ENCODE peak calls at places on chromosomes 2 and 18, in nine cellular contexts. One of them, this sample, is unnamed.

GRCh38 chr2:207107551-207107950 is 58.2 kb downstream of the KLF7 start:
- DNase-seq in mammary epithelial cell: no peak
- DNase-seq in PC-3: no peak
- DNase-seq in H9: no peak
- DNase-seq in right lobe of liver: no peak
- DNase-seq in HL-60: peak; percentile 90
- DNase-seq in ovary: no peak
- DNase-seq in K562: no peak
- DNase-seq in CD4-positive, alpha-beta T cell: no peak
- DNase-seq in this sample: no peak

GRCh38 chr2:40431600-40431955 is 20.3 kb downstream of the SLC8A1 start:
- DNase-seq in K562: no peak
- DNase-seq in H9: no peak
- DNase-seq in CD4-positive, alpha-beta T cell: no peak
- DNase-seq in ovary: no peak
- DNase-seq in right lobe of liver: no peak
- DNase-seq in PC-3: peak; percentile 46
- DNase-seq in mammary epithelial cell: peak; percentile 67
- DNase-seq in HL-60: peak; percentile 71
- DNase-seq in this sample: peak; percentile 41

GRCh38 chr2:33344230-33344629 is 132.2 kb upstream of the RASGRP3 start:
- DNase-seq in CD4-positive, alpha-beta T cell: no peak
- DNase-seq in mammary epithelial cell: no peak
- DNase-seq in ovary: no peak
- DNase-seq in K562: no peak
- DNase-seq in HL-60: no peak
- DNase-seq in right lobe of liver: no peak
- DNase-seq in H9: no peak
- DNase-seq in PC-3: no peak
- DNase-seq in this sample: no peak

GRCh38 chr18:56919190-56919589 is 227.7 kb upstream of the BOD1L2 start:
- DNase-seq in CD4-positive, alpha-beta T cell: no peak
- DNase-seq in K562: no peak
- DNase-seq in ovary: no peak
- DNase-seq in H9: no peak
- DNase-seq in right lobe of liver: no peak
- DNase-seq in mammary epithelial cell: no peak
- DNase-seq in HL-60: no peak
- DNase-seq in PC-3: no peak
- DNase-seq in this sample: no peak

GRCh38 chr2:10427568-10427975 is 20.6 kb downstream of the ODC1 start:
- DNase-seq in ovary: no peak
- DNase-seq in PC-3: no peak
- DNase-seq in mammary epithelial cell: no peak
- DNase-seq in H9: no peak
- DNase-seq in right lobe of liver: no peak
- DNase-seq in HL-60: no peak
- DNase-seq in K562: no peak
- DNase-seq in CD4-positive, alpha-beta T cell: no peak
- DNase-seq in this sample: no peak

GRCh38 chr2:142033393-142033792 is 97.4 kb downstream of the LRP1B start:
- DNase-seq in right lobe of liver: no peak
- DNase-seq in mammary epithelial cell: no peak
- DNase-seq in PC-3: peak; percentile 3
- DNase-seq in HL-60: no peak
- DNase-seq in K562: no peak
- DNase-seq in H9: no peak
- DNase-seq in CD4-positive, alpha-beta T cell: no peak
- DNase-seq in ovary: no peak
- DNase-seq in this sample: no peak

GRCh38 chr2:184053326-184053725 is 545.0 kb upstream of the ZNF804A start:
- DNase-seq in HL-60: no peak
- DNase-seq in CD4-positive, alpha-beta T cell: no peak
- DNase-seq in mammary epithelial cell: peak; percentile 2
- DNase-seq in PC-3: peak; percentile 62
- DNase-seq in right lobe of liver: no peak
- DNase-seq in K562: no peak
- DNase-seq in ovary: no peak
- DNase-seq in H9: no peak
- DNase-seq in this sample: peak; percentile 22

GRCh38 chr2:218005486-218005885 is 2.7 kb upstream of the TNS1 start:
- DNase-seq in K562: no peak
- DNase-seq in PC-3: no peak
- DNase-seq in CD4-positive, alpha-beta T cell: no peak
- DNase-seq in HL-60: no peak
- DNase-seq in H9: no peak
- DNase-seq in right lobe of liver: no peak
- DNase-seq in ovary: no peak
- DNase-seq in mammary epithelial cell: peak; percentile 33
- DNase-seq in this sample: peak; percentile 65

GRCh38 chr2:205734436-205734835 is 52.1 kb downstream of the NRP2 start:
- DNase-seq in H9: peak; percentile 62
- DNase-seq in mammary epithelial cell: peak; percentile 32
- DNase-seq in PC-3: peak; percentile 67
- DNase-seq in ovary: peak; percentile 66
- DNase-seq in HL-60: no peak
- DNase-seq in CD4-positive, alpha-beta T cell: no peak
- DNase-seq in K562: peak; percentile 67
- DNase-seq in right lobe of liver: no peak
- DNase-seq in this sample: peak; percentile 16

GRCh38 chr18:36095936-36096519 is 28.7 kb upstream of the RPRD1A start:
- DNase-seq in H9: no peak
- DNase-seq in HL-60: peak; percentile 25
- DNase-seq in ovary: no peak
- DNase-seq in PC-3: peak; percentile 48
- DNase-seq in K562: peak; percentile 74
- DNase-seq in CD4-positive, alpha-beta T cell: no peak
- DNase-seq in mammary epithelial cell: peak; percentile 56
- DNase-seq in right lobe of liver: no peak
- DNase-seq in this sample: peak; percentile 57

GRCh38 chr18:60202702-60203101 is 169.9 kb downstream of the MC4R start:
- DNase-seq in K562: no peak
- DNase-seq in HL-60: peak; percentile 70
- DNase-seq in H9: no peak
- DNase-seq in mammary epithelial cell: no peak
- DNase-seq in ovary: no peak
- DNase-seq in right lobe of liver: no peak
- DNase-seq in CD4-positive, alpha-beta T cell: no peak
- DNase-seq in PC-3: no peak
- DNase-seq in this sample: no peak

GRCh38 chr2:235666240-235666781 is 172.5 kb downstream of the AGAP1 start:
- DNase-seq in CD4-positive, alpha-beta T cell: no peak
- DNase-seq in mammary epithelial cell: peak; percentile 92
- DNase-seq in HL-60: no peak
- DNase-seq in K562: no peak
- DNase-seq in right lobe of liver: no peak
- DNase-seq in ovary: no peak
- DNase-seq in H9: peak; percentile 65
- DNase-seq in PC-3: peak; percentile 80
- DNase-seq in this sample: peak; percentile 93

GRCh38 chr2:205683179-205683978 is 1.1 kb downstream of the NRP2 start:
- DNase-seq in H9: no peak
- DNase-seq in right lobe of liver: no peak
- DNase-seq in HL-60: no peak
- DNase-seq in CD4-positive, alpha-beta T cell: no peak
- DNase-seq in mammary epithelial cell: peak; percentile 48
- DNase-seq in ovary: no peak
- DNase-seq in K562: no peak
- DNase-seq in PC-3: peak; percentile 19
- DNase-seq in this sample: no peak

DNA sequence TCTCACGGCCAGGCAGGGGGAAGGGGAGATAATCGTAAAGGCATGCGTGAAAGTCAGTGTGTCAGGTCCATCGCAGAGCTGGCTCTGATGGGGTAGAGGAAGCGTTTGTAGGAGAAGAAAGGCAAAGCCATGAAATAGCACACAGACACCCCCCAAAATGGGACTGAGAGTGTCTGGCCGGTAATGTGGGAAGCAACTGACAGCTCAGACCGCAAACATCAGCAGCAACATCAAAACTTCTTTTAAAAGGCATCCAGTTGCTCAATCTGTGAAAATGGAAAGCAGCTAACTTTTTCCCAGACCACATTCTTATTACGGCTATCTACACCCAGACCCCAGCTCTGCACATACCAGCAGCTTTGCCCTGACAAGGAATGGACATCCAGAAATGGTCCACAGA is 232.6 kb downstream of the EN1 start:
- DNase-seq in CD4-positive, alpha-beta T cell: no peak
- DNase-seq in H9: no peak
- DNase-seq in PC-3: no peak
- DNase-seq in K562: no peak
- DNase-seq in mammary epithelial cell: no peak
- DNase-seq in HL-60: no peak
- DNase-seq in right lobe of liver: no peak
- DNase-seq in ovary: no peak
- DNase-seq in this sample: no peak
- H3K27me3 ChIP-seq in CD4-positive, alpha-beta T cell: peaks cover 5% of the 10 kb centered on the region
- H3K27me3 ChIP-seq in H9: no peaks in the 10 kb centered on the region
- H3K27me3 ChIP-seq in PC-3: peaks cover 84% of the 10 kb centered on the region
- H3K27me3 ChIP-seq in K562: peaks cover 53% of the 10 kb centered on the region
- H3K27me3 ChIP-seq in mammary epithelial cell: peaks cover 2% of the 10 kb centered on the region
- H3K27me3 ChIP-seq in HL-60: peaks cover 3% of the 10 kb centered on the region
- H3K27me3 ChIP-seq in right lobe of liver: no peaks in the 10 kb centered on the region
- H3K27me3 ChIP-seq in ovary: no peaks in the 10 kb centered on the region
- H3K27me3 ChIP-seq in this sample: peaks cover 15% of the 10 kb centered on the region

GRCh38 chr2:24724111-24724775 is 68.9 kb downstream of the PTRHD1 start:
- DNase-seq in right lobe of liver: no peak
- DNase-seq in ovary: no peak
- DNase-seq in PC-3: peak; percentile 16
- DNase-seq in HL-60: no peak
- DNase-seq in mammary epithelial cell: no peak
- DNase-seq in H9: no peak
- DNase-seq in CD4-positive, alpha-beta T cell: no peak
- DNase-seq in K562: no peak
- DNase-seq in this sample: no peak
- H3K27ac ChIP-seq in right lobe of liver: no peak overlapping the region
- H3K27ac ChIP-seq in ovary: no peak overlapping the region
- H3K27ac ChIP-seq in PC-3: peak overlapping the region; percentile 8
- H3K27ac ChIP-seq in HL-60: no peak overlapping the region
- H3K27ac ChIP-seq in mammary epithelial cell: no peak overlapping the region
- H3K27ac ChIP-seq in H9: no peak overlapping the region
- H3K27ac ChIP-seq in CD4-positive, alpha-beta T cell: no peak overlapping the region
- H3K27ac ChIP-seq in K562: no peak overlapping the region
- H3K27ac ChIP-seq in this sample: no peak overlapping the region

GRCh38 chr2:196651387-196652094 is 12.0 kb downstream of the CCDC150 start:
- DNase-seq in mammary epithelial cell: no peak
- DNase-seq in HL-60: no peak
- DNase-seq in PC-3: no peak
- DNase-seq in CD4-positive, alpha-beta T cell: no peak
- DNase-seq in K562: no peak
- DNase-seq in right lobe of liver: no peak
- DNase-seq in H9: no peak
- DNase-seq in ovary: no peak
- DNase-seq in this sample: no peak

GRCh38 chr2:196660264-196660663 is 20.7 kb downstream of the CCDC150 start:
- DNase-seq in K562: no peak
- DNase-seq in HL-60: no peak
- DNase-seq in mammary epithelial cell: peak; percentile 12
- DNase-seq in PC-3: no peak
- DNase-seq in ovary: no peak
- DNase-seq in H9: no peak
- DNase-seq in right lobe of liver: no peak
- DNase-seq in CD4-positive, alpha-beta T cell: no peak
- DNase-seq in this sample: peak; percentile 82

GRCh38 chr2:196653843-196654242 is 14.3 kb downstream of the CCDC150 start:
- DNase-seq in HL-60: no peak
- DNase-seq in mammary epithelial cell: no peak
- DNase-seq in CD4-positive, alpha-beta T cell: no peak
- DNase-seq in K562: no peak
- DNase-seq in PC-3: no peak
- DNase-seq in right lobe of liver: no peak
- DNase-seq in H9: no peak
- DNase-seq in ovary: no peak
- DNase-seq in this sample: no peak

GRCh38 chr2:196652869-196653268 is 13.4 kb downstream of the CCDC150 start:
- DNase-seq in ovary: no peak
- DNase-seq in mammary epithelial cell: no peak
- DNase-seq in right lobe of liver: no peak
- DNase-seq in H9: no peak
- DNase-seq in HL-60: no peak
- DNase-seq in CD4-positive, alpha-beta T cell: no peak
- DNase-seq in K562: no peak
- DNase-seq in PC-3: no peak
- DNase-seq in this sample: no peak

DNA sequence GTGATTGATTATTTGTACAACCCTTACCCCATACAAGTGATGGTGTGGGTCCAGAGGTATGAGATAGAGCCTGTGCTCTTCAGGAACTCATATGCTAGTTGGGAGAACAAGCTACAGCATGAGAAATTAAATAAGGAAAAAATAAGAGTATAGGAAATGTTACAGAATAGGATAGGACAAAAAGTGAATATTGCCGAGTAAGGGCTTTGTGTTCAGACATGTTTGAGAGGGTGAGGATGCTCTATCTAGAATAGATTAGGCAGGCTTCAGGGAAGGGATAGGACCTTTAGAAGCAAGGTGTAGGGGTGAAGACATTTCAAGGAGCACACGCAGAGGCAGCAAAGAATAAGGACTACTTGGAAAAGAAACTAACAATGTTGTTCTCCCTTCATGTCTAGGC is 17.8 kb downstream of the CCDC150 start:
- DNase-seq in mammary epithelial cell: no peak
- DNase-seq in ovary: no peak
- DNase-seq in PC-3: no peak
- DNase-seq in HL-60: no peak
- DNase-seq in CD4-positive, alpha-beta T cell: no peak
- DNase-seq in K562: no peak
- DNase-seq in right lobe of liver: no peak
- DNase-seq in H9: no peak
- DNase-seq in this sample: no peak
- TF ChIP-seq CTCF in mammary epithelial cell: no peak
- TF ChIP-seq CTCF in ovary: no peak
- TF ChIP-seq CTCF in PC-3: no peak
- TF ChIP-seq CTCF in HL-60: no peak
- TF ChIP-seq CTCF in CD4-positive, alpha-beta T cell: no peak
- TF ChIP-seq CTCF in K562: no peak
- TF ChIP-seq CTCF in right lobe of liver: no peak
- TF ChIP-seq CTCF in H9: no peak
- TF ChIP-seq CTCF in this sample: no peak

DNA sequence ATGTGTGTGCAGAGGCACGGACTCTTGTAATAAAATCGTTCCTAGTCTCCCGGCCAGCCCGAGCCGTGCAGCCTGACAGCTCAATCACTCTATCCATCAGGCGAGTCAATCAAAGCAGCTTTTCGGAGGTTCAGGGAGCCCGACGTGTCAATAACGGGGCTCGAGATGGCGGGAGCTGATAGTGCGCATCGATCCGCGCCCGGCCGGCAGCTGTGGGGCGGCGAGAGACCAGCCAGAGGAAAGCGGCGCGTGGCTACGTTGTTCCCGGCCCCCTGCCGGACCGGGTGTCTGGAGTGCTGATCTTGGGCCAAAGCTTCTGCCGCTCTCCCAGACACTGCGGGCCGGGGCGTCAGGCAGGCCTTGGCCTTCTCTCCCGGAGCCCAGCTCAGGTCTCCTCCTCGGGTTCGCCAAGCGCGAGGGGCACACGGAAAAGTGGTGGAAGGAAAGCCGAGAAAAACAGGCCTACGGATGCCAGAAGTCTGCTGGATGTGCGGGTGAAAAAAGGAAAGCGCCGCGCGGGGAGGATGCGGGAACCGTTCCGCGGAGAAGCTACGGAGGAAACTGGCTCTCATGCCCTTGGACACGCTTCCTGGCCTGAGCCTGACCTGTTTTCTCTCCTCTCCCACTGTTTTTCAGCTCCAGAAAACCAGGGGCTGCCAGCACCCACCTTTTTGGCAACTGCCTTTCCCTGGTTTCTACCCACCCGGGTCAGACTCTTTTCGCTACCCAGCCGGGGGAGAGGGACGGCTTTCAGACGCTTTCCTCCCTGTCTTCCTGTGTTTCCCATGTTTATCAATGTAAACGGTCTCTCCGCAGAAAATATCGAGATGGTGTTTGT is 2.2 kb downstream of the EN1 start:
- DNase-seq in K562: no peak
- DNase-seq in right lobe of liver: peak; percentile 35
- DNase-seq in HL-60: no peak
- DNase-seq in H9: peak; percentile 42
- DNase-seq in ovary: no peak
- DNase-seq in CD4-positive, alpha-beta T cell: no peak
- DNase-seq in PC-3: no peak
- DNase-seq in mammary epithelial cell: no peak
- DNase-seq in this sample: no peak
- H3K27me3 ChIP-seq in K562: peaks cover 32% of the 10 kb centered on the region
- H3K27me3 ChIP-seq in right lobe of liver: peaks cover 73% of the 10 kb centered on the region
- H3K27me3 ChIP-seq in HL-60: peaks cover 86% of the 10 kb centered on the region
- H3K27me3 ChIP-seq in H9: peaks cover 88% of the 10 kb centered on the region
- H3K27me3 ChIP-seq in ovary: no peaks in the 10 kb centered on the region
- H3K27me3 ChIP-seq in CD4-positive, alpha-beta T cell: peaks cover 89% of the 10 kb centered on the region
- H3K27me3 ChIP-seq in PC-3: peaks cover 10% of the 10 kb centered on the region
- H3K27me3 ChIP-seq in mammary epithelial cell: peaks cover 68% of the 10 kb centered on the region
- H3K27me3 ChIP-seq in this sample: peaks cover 96% of the 10 kb centered on the region

This sample was measured in foreskin keratinocyte.